ENCODE peak calls at places on chromosomes 11 and 22, in four cellular contexts. Z, N, S and L are unnamed samples.

GRCh38 chr11:17770048-17770652 is 35.6 kb downstream of the KCNC1 start:
- DNase-seq in Z (no peak), S (no peak), N (no peak), L (no peak)

GRCh38 chr22:37198290-37199102 is 10.4 kb upstream of the C1QTNF6 start:
- DNase-seq in Z (peak), N (peak), S (peak), L (peak)

GRCh38 chr11:132039521-132039920 is 669.1 kb downstream of the NTM start:
- DNase-seq in S (no peak), N (no peak), Z (no peak), L (no peak)

GRCh38 chr22:21044931-21045584 is 688 bp upstream of the LRRC74B start:
- DNase-seq in N (no peak), S (no peak), Z (peak), L (peak)

GRCh38 chr11:74462009-74462408 is 5.3 kb downstream of the KCNE3 start:
- DNase-seq in N (no peak), S (no peak), Z (no peak), L (no peak)

GRCh38 chr11:104462346-104462745 is 298.4 kb upstream of the PDGFD start:
- DNase-seq in Z (no peak), N (no peak), S (no peak), L (peak)

GRCh38 chr22:19063581-19064353 is 58.4 kb downstream of the DGCR2 start:
- DNase-seq in Z (no peak), N (no peak), S (no peak), L (no peak)

GRCh38 chr11:610146-610801 is 5.5 kb downstream of the IRF7 start:
- DNase-seq in N (no peak), Z (no peak), S (no peak), L (no peak)

GRCh38 chr22:42167066-42167465 is 36.5 kb upstream of the CYP2D6 start:
- DNase-seq in Z (no peak), N (no peak), S (no peak), L (no peak)

GRCh38 chr11:133961890-133962289 is 5.1 kb upstream of the IGSF9B start:
- DNase-seq in N (no peak), Z (peak), S (no peak), L (peak)

GRCh38 chr11:110837535-110838127 is 125.4 kb upstream of the ARHGAP20 start:
- DNase-seq in S (no peak), N (no peak), Z (no peak), L (no peak)

GRCh38 chr11:134529212-134530096 is 117.4 kb upstream of the B3GAT1 start:
- DNase-seq in S (no peak), N (no peak), Z (no peak), L (no peak)

GRCh38 chr11:17229481-17230152 is 21.8 kb upstream of the PIK3C2A start:
- DNase-seq in S (no peak), N (no peak), Z (no peak), L (no peak)

GRCh38 chr22:11627436-11627797 is 3900.6 kb upstream of the OR11H1 start:
- DNase-seq in N (no peak), S (no peak), Z (no peak), L (no peak)

GRCh38 chr22:41915035-41915782 is at the start of gene SHISA8:
- DNase-seq in S (peak), N (peak), Z (no peak), L (no peak)

GRCh38 chr11:118641463-118642019 is 34.1 kb downstream of the PHLDB1 start:
- DNase-seq in Z (no peak), N (no peak), S (no peak), L (no peak)

GRCh38 chr11:30412509-30412908 is 89.6 kb downstream of the ARL14EP start:
- DNase-seq in Z (no peak), S (no peak), N (no peak), L (no peak)

GRCh38 chr11:70410276-70410675 is 11.9 kb downstream of the CTTN start:
- DNase-seq in N (no peak), S (no peak), Z (no peak), L (no peak)

GRCh38 chr11:76604081-76604601 is 66.4 kb downstream of the LRRC32 start:
- DNase-seq in S (no peak), Z (no peak), N (no peak), L (no peak)

GRCh38 chr11:8917157-8917820 is 6.3 kb downstream of the AKIP1 start:
- DNase-seq in N (no peak), Z (peak), S (no peak), L (peak)

GRCh38 chr11:3203221-3204043 is 15.2 kb downstream of the MRGPRG start:
- DNase-seq in S (no peak), N (no peak), Z (no peak), L (no peak)

GRCh38 chr22:30038219-30038618 is 42.0 kb upstream of the HORMAD2 start:
- DNase-seq in Z (no peak), S (no peak), N (no peak), L (no peak)

GRCh38 chr11:62715150-62716130 is 8.0 kb downstream of the GNG3 start:
- DNase-seq in N (no peak), Z (no peak), S (no peak), L (no peak)

GRCh38 chr11:57873196-57873911 is 111.8 kb downstream of the CTNND1 start:
- DNase-seq in Z (no peak), N (no peak), S (no peak), L (peak)